ENCODE peak calls at places on chromosome 16, in ten cellular contexts. One of them, this sample, is unnamed.

GRCh38 chr16:6032438-6032837 is 934.8 kb upstream of the EEF2KMT start:
- DNase-seq in upper lobe of right lung: no peak
- DNase-seq in colonic mucosa: no peak
- DNase-seq in naive thymus-derived CD4-positive, alpha-beta T cell: no peak
- DNase-seq in fibroblast of lung: no peak
- DNase-seq in H1: no peak
- DNase-seq in adipocyte: no peak
- DNase-seq in kidney: no peak
- DNase-seq in ovary: no peak
- DNase-seq in cardiac muscle cell: no peak
- DNase-seq in this sample: no peak

GRCh38 chr16:67207857-67208524 is 9.1 kb downstream of the ELMO3 start:
- DNase-seq in cardiac muscle cell: no peak
- DNase-seq in naive thymus-derived CD4-positive, alpha-beta T cell: no peak
- DNase-seq in ovary: no peak
- DNase-seq in kidney: peak; percentile 64
- DNase-seq in H1: no peak
- DNase-seq in fibroblast of lung: peak; percentile 40
- DNase-seq in adipocyte: peak; percentile 43
- DNase-seq in upper lobe of right lung: no peak
- DNase-seq in colonic mucosa: no peak
- DNase-seq in this sample: no peak

GRCh38 chr16:12017583-12017982 is 41.0 kb downstream of the SNX29 start:
- DNase-seq in upper lobe of right lung: no peak
- DNase-seq in H1: no peak
- DNase-seq in naive thymus-derived CD4-positive, alpha-beta T cell: no peak
- DNase-seq in kidney: no peak
- DNase-seq in ovary: no peak
- DNase-seq in cardiac muscle cell: peak; percentile 28
- DNase-seq in colonic mucosa: no peak
- DNase-seq in fibroblast of lung: peak; percentile 87
- DNase-seq in adipocyte: peak; percentile 65
- DNase-seq in this sample: no peak

GRCh38 chr16:2786826-2787151 is 571 bp downstream of the PRSS33 start:
- DNase-seq in cardiac muscle cell: no peak
- DNase-seq in ovary: no peak
- DNase-seq in colonic mucosa: no peak
- DNase-seq in adipocyte: no peak
- DNase-seq in naive thymus-derived CD4-positive, alpha-beta T cell: no peak
- DNase-seq in fibroblast of lung: no peak
- DNase-seq in H1: no peak
- DNase-seq in kidney: no peak
- DNase-seq in upper lobe of right lung: no peak
- DNase-seq in this sample: no peak

GRCh38 chr16:53504161-53504663 is 1.2 kb upstream of the AKTIP start:
- DNase-seq in ovary: peak; percentile 66
- DNase-seq in cardiac muscle cell: peak; percentile 80
- DNase-seq in H1: no peak
- DNase-seq in colonic mucosa: peak; percentile 53
- DNase-seq in kidney: peak; percentile 89
- DNase-seq in upper lobe of right lung: peak; percentile 69
- DNase-seq in adipocyte: peak; percentile 49
- DNase-seq in fibroblast of lung: peak; percentile 71
- DNase-seq in naive thymus-derived CD4-positive, alpha-beta T cell: peak; percentile 36
- DNase-seq in this sample: peak; percentile 47

GRCh38 chr16:177981-178676 is 1.6 kb downstream of the HBA1 start:
- DNase-seq in colonic mucosa: no peak
- DNase-seq in cardiac muscle cell: no peak
- DNase-seq in adipocyte: no peak
- DNase-seq in ovary: no peak
- DNase-seq in H1: no peak
- DNase-seq in upper lobe of right lung: no peak
- DNase-seq in kidney: peak; percentile 60
- DNase-seq in fibroblast of lung: no peak
- DNase-seq in naive thymus-derived CD4-positive, alpha-beta T cell: no peak
- DNase-seq in this sample: no peak

GRCh38 chr16:82203198-82203597 is 33.2 kb upstream of the MPHOSPH6 start:
- DNase-seq in ovary: no peak
- DNase-seq in adipocyte: no peak
- DNase-seq in H1: no peak
- DNase-seq in colonic mucosa: no peak
- DNase-seq in kidney: no peak
- DNase-seq in cardiac muscle cell: no peak
- DNase-seq in fibroblast of lung: no peak
- DNase-seq in upper lobe of right lung: no peak
- DNase-seq in naive thymus-derived CD4-positive, alpha-beta T cell: no peak
- DNase-seq in this sample: no peak

GRCh38 chr16:69693916-69694315 is 32.4 kb downstream of the NQO1 start:
- DNase-seq in ovary: no peak
- DNase-seq in naive thymus-derived CD4-positive, alpha-beta T cell: no peak
- DNase-seq in H1: no peak
- DNase-seq in kidney: no peak
- DNase-seq in cardiac muscle cell: peak; percentile 6
- DNase-seq in fibroblast of lung: no peak
- DNase-seq in colonic mucosa: no peak
- DNase-seq in adipocyte: no peak
- DNase-seq in upper lobe of right lung: no peak
- DNase-seq in this sample: no peak

GRCh38 chr16:50202926-50203624 is 50.0 kb downstream of the TENT4B start:
- DNase-seq in kidney: no peak
- DNase-seq in ovary: no peak
- DNase-seq in cardiac muscle cell: peak; percentile 94
- DNase-seq in adipocyte: peak; percentile 93
- DNase-seq in naive thymus-derived CD4-positive, alpha-beta T cell: no peak
- DNase-seq in upper lobe of right lung: no peak
- DNase-seq in H1: no peak
- DNase-seq in fibroblast of lung: peak; percentile 94
- DNase-seq in colonic mucosa: peak; percentile 57
- DNase-seq in this sample: no peak

GRCh38 chr16:48013476-48013875 is 142.3 kb downstream of the ABCC12 start:
- DNase-seq in fibroblast of lung: peak; percentile 76
- DNase-seq in naive thymus-derived CD4-positive, alpha-beta T cell: no peak
- DNase-seq in ovary: no peak
- DNase-seq in colonic mucosa: no peak
- DNase-seq in upper lobe of right lung: no peak
- DNase-seq in kidney: no peak
- DNase-seq in cardiac muscle cell: peak; percentile 25
- DNase-seq in H1: no peak
- DNase-seq in adipocyte: no peak
- DNase-seq in this sample: no peak

GRCh38 chr16:70258946-70259345 is 7.2 kb upstream of the EXOSC6 start:
- DNase-seq in adipocyte: no peak
- DNase-seq in colonic mucosa: no peak
- DNase-seq in ovary: no peak
- DNase-seq in upper lobe of right lung: no peak
- DNase-seq in fibroblast of lung: no peak
- DNase-seq in cardiac muscle cell: no peak
- DNase-seq in naive thymus-derived CD4-positive, alpha-beta T cell: no peak
- DNase-seq in H1: no peak
- DNase-seq in kidney: no peak
- DNase-seq in this sample: no peak

GRCh38 chr16:80738521-80738920 is 65.9 kb downstream of the CDYL2 start:
- DNase-seq in adipocyte: no peak
- DNase-seq in upper lobe of right lung: no peak
- DNase-seq in fibroblast of lung: no peak
- DNase-seq in H1: no peak
- DNase-seq in kidney: no peak
- DNase-seq in cardiac muscle cell: no peak
- DNase-seq in colonic mucosa: no peak
- DNase-seq in naive thymus-derived CD4-positive, alpha-beta T cell: no peak
- DNase-seq in ovary: no peak
- DNase-seq in this sample: no peak

GRCh38 chr16:48393843-48394703 is 8.9 kb upstream of the SIAH1 start:
- DNase-seq in H1: no peak
- DNase-seq in colonic mucosa: no peak
- DNase-seq in cardiac muscle cell: peak; percentile 76
- DNase-seq in fibroblast of lung: peak; percentile 58
- DNase-seq in upper lobe of right lung: no peak
- DNase-seq in kidney: no peak
- DNase-seq in adipocyte: no peak
- DNase-seq in naive thymus-derived CD4-positive, alpha-beta T cell: no peak
- DNase-seq in ovary: no peak
- DNase-seq in this sample: no peak

GRCh38 chr16:50306287-50306686 is 39.9 kb downstream of the ADCY7 start:
- DNase-seq in H1: no peak
- DNase-seq in upper lobe of right lung: no peak
- DNase-seq in adipocyte: no peak
- DNase-seq in cardiac muscle cell: no peak
- DNase-seq in kidney: peak; percentile 47
- DNase-seq in naive thymus-derived CD4-positive, alpha-beta T cell: no peak
- DNase-seq in colonic mucosa: no peak
- DNase-seq in ovary: peak; percentile 12
- DNase-seq in fibroblast of lung: no peak
- DNase-seq in this sample: no peak

GRCh38 chr16:17386229-17386628 is 84.5 kb downstream of the XYLT1 start:
- DNase-seq in ovary: no peak
- DNase-seq in upper lobe of right lung: no peak
- DNase-seq in fibroblast of lung: no peak
- DNase-seq in naive thymus-derived CD4-positive, alpha-beta T cell: no peak
- DNase-seq in adipocyte: no peak
- DNase-seq in kidney: no peak
- DNase-seq in colonic mucosa: no peak
- DNase-seq in cardiac muscle cell: no peak
- DNase-seq in H1: no peak
- DNase-seq in this sample: no peak

GRCh38 chr16:17305694-17306093 is 165.1 kb downstream of the XYLT1 start:
- DNase-seq in colonic mucosa: no peak
- DNase-seq in cardiac muscle cell: no peak
- DNase-seq in ovary: no peak
- DNase-seq in kidney: no peak
- DNase-seq in fibroblast of lung: no peak
- DNase-seq in upper lobe of right lung: no peak
- DNase-seq in H1: no peak
- DNase-seq in naive thymus-derived CD4-positive, alpha-beta T cell: no peak
- DNase-seq in adipocyte: no peak
- DNase-seq in this sample: no peak

GRCh38 chr16:35908942-35909341 is 2449.5 kb downstream of the TP53TG3F start:
- DNase-seq in fibroblast of lung: no peak
- DNase-seq in cardiac muscle cell: no peak
- DNase-seq in kidney: no peak
- DNase-seq in ovary: no peak
- DNase-seq in adipocyte: no peak
- DNase-seq in naive thymus-derived CD4-positive, alpha-beta T cell: no peak
- DNase-seq in upper lobe of right lung: no peak
- DNase-seq in H1: no peak
- DNase-seq in colonic mucosa: no peak
- DNase-seq in this sample: peak; percentile 3
- H3K9me3 ChIP-seq in fibroblast of lung: no peaks in the 10 kb centered on the region
- H3K9me3 ChIP-seq in cardiac muscle cell: no peaks in the 10 kb centered on the region
- H3K9me3 ChIP-seq in kidney: peaks cover 2% of the 10 kb centered on the region
- H3K9me3 ChIP-seq in ovary: no peaks in the 10 kb centered on the region
- H3K9me3 ChIP-seq in adipocyte: peaks cover 5% of the 10 kb centered on the region
- H3K9me3 ChIP-seq in naive thymus-derived CD4-positive, alpha-beta T cell: no peaks in the 10 kb centered on the region
- H3K9me3 ChIP-seq in upper lobe of right lung: no peaks in the 10 kb centered on the region
- H3K9me3 ChIP-seq in H1: peaks cover 73% of the 10 kb centered on the region
- H3K9me3 ChIP-seq in colonic mucosa: no peaks in the 10 kb centered on the region
- H3K9me3 ChIP-seq in this sample: no peaks in the 10 kb centered on the region

DNA sequence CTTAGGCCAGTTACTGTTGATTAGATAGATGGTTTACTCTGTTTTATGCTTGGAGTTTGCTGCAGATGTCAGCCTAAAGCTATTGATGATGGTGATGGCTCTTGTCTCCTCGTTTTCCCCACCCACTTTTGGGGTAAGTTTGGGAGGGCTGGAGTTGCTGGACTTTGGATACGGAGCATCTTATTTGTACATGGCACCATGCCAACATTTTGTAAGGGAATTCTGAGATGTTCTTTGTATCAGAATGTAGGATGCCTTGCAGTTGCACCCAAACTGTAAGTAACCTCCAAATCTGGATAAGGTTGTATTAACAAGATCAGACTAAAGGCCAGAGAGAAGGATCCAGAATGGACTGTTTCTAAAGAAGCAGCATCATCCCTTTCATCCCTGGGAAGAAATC is 551.9 kb upstream of the ZFHX3 start:
- DNase-seq in adipocyte: no peak
- DNase-seq in colonic mucosa: no peak
- DNase-seq in cardiac muscle cell: no peak
- DNase-seq in upper lobe of right lung: no peak
- DNase-seq in kidney: no peak
- DNase-seq in fibroblast of lung: no peak
- DNase-seq in H1: no peak
- DNase-seq in ovary: no peak
- DNase-seq in naive thymus-derived CD4-positive, alpha-beta T cell: no peak
- DNase-seq in this sample: no peak
- H3K9me3 ChIP-seq in adipocyte: peaks cover 2% of the 10 kb centered on the region
- H3K9me3 ChIP-seq in colonic mucosa: no peaks in the 10 kb centered on the region
- H3K9me3 ChIP-seq in cardiac muscle cell: no peaks in the 10 kb centered on the region
- H3K9me3 ChIP-seq in upper lobe of right lung: no peaks in the 10 kb centered on the region
- H3K9me3 ChIP-seq in kidney: no peaks in the 10 kb centered on the region
- H3K9me3 ChIP-seq in fibroblast of lung: no peaks in the 10 kb centered on the region
- H3K9me3 ChIP-seq in H1: no peaks in the 10 kb centered on the region
- H3K9me3 ChIP-seq in ovary: no peaks in the 10 kb centered on the region
- H3K9me3 ChIP-seq in naive thymus-derived CD4-positive, alpha-beta T cell: no peaks in the 10 kb centered on the region
- H3K9me3 ChIP-seq in this sample: no peaks in the 10 kb centered on the region

DNA sequence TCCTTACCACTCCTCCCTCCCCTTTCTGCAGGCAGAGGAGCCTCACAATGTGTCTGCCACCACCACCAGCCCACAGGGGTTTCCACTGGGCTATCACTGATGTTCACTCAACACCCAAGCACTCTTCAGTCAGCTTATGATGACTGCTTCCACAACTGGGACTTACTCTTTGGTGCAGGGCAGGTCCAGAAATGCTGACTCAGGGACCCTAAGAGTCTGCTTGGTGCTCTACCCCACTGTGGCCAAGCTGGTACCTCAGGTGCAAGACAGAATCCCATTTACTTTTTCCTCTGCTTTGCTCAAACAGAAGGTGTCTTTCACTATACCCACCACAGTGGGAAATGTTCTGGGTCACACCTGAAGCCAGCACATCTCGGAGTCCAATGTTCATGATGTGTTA is 40.1 kb downstream of the ZNF267 start:
- DNase-seq in colonic mucosa: no peak
- DNase-seq in fibroblast of lung: no peak
- DNase-seq in upper lobe of right lung: no peak
- DNase-seq in cardiac muscle cell: no peak
- DNase-seq in ovary: no peak
- DNase-seq in naive thymus-derived CD4-positive, alpha-beta T cell: no peak
- DNase-seq in kidney: no peak
- DNase-seq in H1: no peak
- DNase-seq in adipocyte: no peak
- DNase-seq in this sample: no peak
- H3K9me3 ChIP-seq in colonic mucosa: peaks cover 15% of the 10 kb centered on the region
- H3K9me3 ChIP-seq in fibroblast of lung: peaks cover 7% of the 10 kb centered on the region
- H3K9me3 ChIP-seq in upper lobe of right lung: peaks cover 97% of the 10 kb centered on the region
- H3K9me3 ChIP-seq in cardiac muscle cell: peaks cover 33% of the 10 kb centered on the region
- H3K9me3 ChIP-seq in ovary: peaks cover 29% of the 10 kb centered on the region
- H3K9me3 ChIP-seq in naive thymus-derived CD4-positive, alpha-beta T cell: peaks cover 52% of the 10 kb centered on the region
- H3K9me3 ChIP-seq in kidney: peaks cover 71% of the 10 kb centered on the region
- H3K9me3 ChIP-seq in H1: peaks cover 81% of the 10 kb centered on the region
- H3K9me3 ChIP-seq in adipocyte: peaks cover 100% of the 10 kb centered on the region
- H3K9me3 ChIP-seq in this sample: peaks cover 98% of the 10 kb centered on the region

DNA sequence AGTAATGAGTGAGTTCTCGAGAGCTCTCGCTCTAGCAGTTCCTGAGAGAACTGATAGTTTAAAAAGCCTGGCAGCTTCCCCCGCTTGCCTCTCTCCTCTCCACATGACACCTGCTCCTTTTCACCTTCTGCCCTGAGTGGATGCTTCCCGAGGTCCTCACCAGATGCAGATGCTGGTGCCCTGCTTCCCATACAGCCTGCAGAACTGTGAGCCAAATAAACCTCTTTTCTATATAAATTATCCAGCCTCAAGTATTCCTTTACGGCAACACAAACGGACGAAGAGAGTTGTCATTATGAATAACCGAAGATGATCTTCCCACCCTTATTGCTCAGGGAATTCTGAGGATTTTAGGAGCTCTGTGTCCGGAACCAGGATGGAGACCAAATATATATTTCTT is 41.9 kb upstream of the ZCCHC14 start:
- DNase-seq in upper lobe of right lung: no peak
- DNase-seq in adipocyte: no peak
- DNase-seq in H1: no peak
- DNase-seq in ovary: no peak
- DNase-seq in naive thymus-derived CD4-positive, alpha-beta T cell: no peak
- DNase-seq in colonic mucosa: no peak
- DNase-seq in kidney: no peak
- DNase-seq in cardiac muscle cell: no peak
- DNase-seq in fibroblast of lung: no peak
- DNase-seq in this sample: no peak
- H3K9me3 ChIP-seq in upper lobe of right lung: peaks cover 5% of the 10 kb centered on the region
- H3K9me3 ChIP-seq in adipocyte: peaks cover 28% of the 10 kb centered on the region
- H3K9me3 ChIP-seq in H1: peaks cover 16% of the 10 kb centered on the region
- H3K9me3 ChIP-seq in ovary: peaks cover 6% of the 10 kb centered on the region
- H3K9me3 ChIP-seq in naive thymus-derived CD4-positive, alpha-beta T cell: no peaks in the 10 kb centered on the region
- H3K9me3 ChIP-seq in colonic mucosa: no peaks in the 10 kb centered on the region
- H3K9me3 ChIP-seq in kidney: peaks cover 6% of the 10 kb centered on the region
- H3K9me3 ChIP-seq in cardiac muscle cell: no peaks in the 10 kb centered on the region
- H3K9me3 ChIP-seq in fibroblast of lung: no peaks in the 10 kb centered on the region
- H3K9me3 ChIP-seq in this sample: no peaks in the 10 kb centered on the region

This sample was measured in OCI-LY7.